ENCODE peak calls at places on chromosomes 3 and 15, in seven cellular contexts. One of them, this sample, is unnamed.

GRCh38 chr3:54967586-54968244 is 39.9 kb upstream of the LRTM1 start:
- DNase-seq in prostate gland: no peak
- DNase-seq in tibial artery: no peak
- DNase-seq in heart right ventricle: no peak
- DNase-seq in GM23248: peak; percentile 67
- DNase-seq in CD8-positive, alpha-beta memory T cell: no peak
- DNase-seq in CD4-positive, CD25-positive, alpha-beta regulatory T cell: no peak
- DNase-seq in this sample: peak; percentile 86

GRCh38 chr15:94701281-94701985 is 470.1 kb downstream of the MCTP2 start:
- DNase-seq in tibial artery: no peak
- DNase-seq in GM23248: no peak
- DNase-seq in CD4-positive, CD25-positive, alpha-beta regulatory T cell: no peak
- DNase-seq in CD8-positive, alpha-beta memory T cell: no peak
- DNase-seq in heart right ventricle: no peak
- DNase-seq in prostate gland: no peak
- DNase-seq in this sample: no peak

GRCh38 chr15:55289011-55289572 is 521 bp downstream of the RAB27A start:
- DNase-seq in CD8-positive, alpha-beta memory T cell: peak; percentile 17
- DNase-seq in CD4-positive, CD25-positive, alpha-beta regulatory T cell: peak; percentile 14
- DNase-seq in tibial artery: peak; percentile 48
- DNase-seq in heart right ventricle: no peak
- DNase-seq in GM23248: peak; percentile 60
- DNase-seq in prostate gland: peak; percentile 39
- DNase-seq in this sample: peak; percentile 65

GRCh38 chr3:88362428-88362827 is 212.7 kb downstream of the C3orf38 start:
- DNase-seq in CD8-positive, alpha-beta memory T cell: no peak
- DNase-seq in GM23248: no peak
- DNase-seq in tibial artery: no peak
- DNase-seq in prostate gland: no peak
- DNase-seq in CD4-positive, CD25-positive, alpha-beta regulatory T cell: no peak
- DNase-seq in heart right ventricle: no peak
- DNase-seq in this sample: no peak

GRCh38 chr15:59283717-59284336 is 77.2 kb downstream of the LDHAL6B start:
- DNase-seq in heart right ventricle: no peak
- DNase-seq in prostate gland: peak; percentile 39
- DNase-seq in CD8-positive, alpha-beta memory T cell: no peak
- DNase-seq in tibial artery: no peak
- DNase-seq in GM23248: no peak
- DNase-seq in CD4-positive, CD25-positive, alpha-beta regulatory T cell: no peak
- DNase-seq in this sample: no peak

GRCh38 chr3:126049289-126050049 is 34.5 kb downstream of the SLC41A3 start:
- DNase-seq in heart right ventricle: no peak
- DNase-seq in tibial artery: no peak
- DNase-seq in prostate gland: no peak
- DNase-seq in CD4-positive, CD25-positive, alpha-beta regulatory T cell: no peak
- DNase-seq in CD8-positive, alpha-beta memory T cell: no peak
- DNase-seq in GM23248: no peak
- DNase-seq in this sample: no peak

GRCh38 chr15:91407237-91407889 is 307.3 kb downstream of the SV2B start:
- DNase-seq in CD4-positive, CD25-positive, alpha-beta regulatory T cell: no peak
- DNase-seq in heart right ventricle: peak; percentile 55
- DNase-seq in tibial artery: no peak
- DNase-seq in CD8-positive, alpha-beta memory T cell: no peak
- DNase-seq in prostate gland: no peak
- DNase-seq in GM23248: peak; percentile 12
- DNase-seq in this sample: peak; percentile 87

GRCh38 chr15:40291088-40291574 is 8.3 kb upstream of the ANKRD63 start:
- DNase-seq in CD4-positive, CD25-positive, alpha-beta regulatory T cell: no peak
- DNase-seq in CD8-positive, alpha-beta memory T cell: no peak
- DNase-seq in GM23248: peak; percentile 85
- DNase-seq in heart right ventricle: no peak
- DNase-seq in tibial artery: no peak
- DNase-seq in prostate gland: peak; percentile 25
- DNase-seq in this sample: peak; percentile 53

GRCh38 chr3:23162939-23163338 is 40.2 kb upstream of the UBE2E2 start:
- DNase-seq in CD4-positive, CD25-positive, alpha-beta regulatory T cell: no peak
- DNase-seq in CD8-positive, alpha-beta memory T cell: no peak
- DNase-seq in GM23248: no peak
- DNase-seq in tibial artery: no peak
- DNase-seq in heart right ventricle: no peak
- DNase-seq in prostate gland: peak; percentile 26
- DNase-seq in this sample: no peak

GRCh38 chr15:88152672-88153071 is 103.9 kb downstream of the NTRK3 start:
- DNase-seq in tibial artery: no peak
- DNase-seq in GM23248: no peak
- DNase-seq in heart right ventricle: no peak
- DNase-seq in prostate gland: no peak
- DNase-seq in CD8-positive, alpha-beta memory T cell: no peak
- DNase-seq in CD4-positive, CD25-positive, alpha-beta regulatory T cell: no peak
- DNase-seq in this sample: no peak

GRCh38 chr3:153762411-153763235 is 358.6 kb upstream of the ARHGEF26 start:
- DNase-seq in GM23248: no peak
- DNase-seq in tibial artery: no peak
- DNase-seq in CD4-positive, CD25-positive, alpha-beta regulatory T cell: no peak
- DNase-seq in heart right ventricle: no peak
- DNase-seq in CD8-positive, alpha-beta memory T cell: no peak
- DNase-seq in prostate gland: no peak
- DNase-seq in this sample: peak; percentile 65

GRCh38 chr3:196341142-196341541 is 3.0 kb upstream of the TM4SF19 start:
- DNase-seq in GM23248: peak; percentile 60
- DNase-seq in CD8-positive, alpha-beta memory T cell: no peak
- DNase-seq in prostate gland: no peak
- DNase-seq in tibial artery: no peak
- DNase-seq in CD4-positive, CD25-positive, alpha-beta regulatory T cell: no peak
- DNase-seq in heart right ventricle: no peak
- DNase-seq in this sample: peak; percentile 60

GRCh38 chr15:25242957-25243799 is 195.6 kb downstream of the UBE3A start:
- DNase-seq in prostate gland: no peak
- DNase-seq in CD4-positive, CD25-positive, alpha-beta regulatory T cell: no peak
- DNase-seq in CD8-positive, alpha-beta memory T cell: no peak
- DNase-seq in heart right ventricle: no peak
- DNase-seq in GM23248: no peak
- DNase-seq in tibial artery: peak; percentile 12
- DNase-seq in this sample: no peak

GRCh38 chr3:31959951-31960792 is 20.9 kb downstream of the OSBPL10 start:
- DNase-seq in tibial artery: no peak
- DNase-seq in CD4-positive, CD25-positive, alpha-beta regulatory T cell: no peak
- DNase-seq in GM23248: peak; percentile 40
- DNase-seq in heart right ventricle: no peak
- DNase-seq in CD8-positive, alpha-beta memory T cell: no peak
- DNase-seq in prostate gland: no peak
- DNase-seq in this sample: peak; percentile 72

GRCh38 chr3:11132861-11133260 is 21.4 kb upstream of the HRH1 start:
- DNase-seq in prostate gland: no peak
- DNase-seq in heart right ventricle: no peak
- DNase-seq in tibial artery: no peak
- DNase-seq in CD4-positive, CD25-positive, alpha-beta regulatory T cell: no peak
- DNase-seq in CD8-positive, alpha-beta memory T cell: no peak
- DNase-seq in GM23248: no peak
- DNase-seq in this sample: no peak

GRCh38 chr15:101530224-101530958 is 40.9 kb upstream of the PCSK6 start:
- DNase-seq in prostate gland: no peak
- DNase-seq in heart right ventricle: no peak
- DNase-seq in tibial artery: no peak
- DNase-seq in CD8-positive, alpha-beta memory T cell: no peak
- DNase-seq in CD4-positive, CD25-positive, alpha-beta regulatory T cell: no peak
- DNase-seq in GM23248: no peak
- DNase-seq in this sample: no peak

GRCh38 chr15:59237119-59237853 is 30.6 kb downstream of the LDHAL6B start:
- DNase-seq in CD4-positive, CD25-positive, alpha-beta regulatory T cell: no peak
- DNase-seq in tibial artery: no peak
- DNase-seq in GM23248: peak; percentile 21
- DNase-seq in prostate gland: no peak
- DNase-seq in CD8-positive, alpha-beta memory T cell: no peak
- DNase-seq in heart right ventricle: peak; percentile 23
- DNase-seq in this sample: no peak

GRCh38 chr3:128851601-128852000 is 27.8 kb upstream of the ACAD9 start:
- DNase-seq in prostate gland: no peak
- DNase-seq in tibial artery: no peak
- DNase-seq in GM23248: no peak
- DNase-seq in CD8-positive, alpha-beta memory T cell: no peak
- DNase-seq in CD4-positive, CD25-positive, alpha-beta regulatory T cell: no peak
- DNase-seq in heart right ventricle: no peak
- DNase-seq in this sample: no peak

GRCh38 chr3:103919327-103919726 is 1447.4 kb upstream of the ALCAM start:
- DNase-seq in CD4-positive, CD25-positive, alpha-beta regulatory T cell: no peak
- DNase-seq in heart right ventricle: no peak
- DNase-seq in CD8-positive, alpha-beta memory T cell: no peak
- DNase-seq in prostate gland: no peak
- DNase-seq in tibial artery: no peak
- DNase-seq in GM23248: no peak
- DNase-seq in this sample: no peak

GRCh38 chr3:29331830-29332637 is 51.2 kb downstream of the RBMS3 start:
- DNase-seq in CD8-positive, alpha-beta memory T cell: no peak
- DNase-seq in tibial artery: no peak
- DNase-seq in GM23248: peak; percentile 66
- DNase-seq in CD4-positive, CD25-positive, alpha-beta regulatory T cell: no peak
- DNase-seq in prostate gland: peak; percentile 11
- DNase-seq in heart right ventricle: no peak
- DNase-seq in this sample: no peak

GRCh38 chr3:29334652-29335189 is 53.9 kb downstream of the RBMS3 start:
- DNase-seq in GM23248: peak; percentile 40
- DNase-seq in prostate gland: no peak
- DNase-seq in heart right ventricle: no peak
- DNase-seq in CD8-positive, alpha-beta memory T cell: no peak
- DNase-seq in tibial artery: no peak
- DNase-seq in CD4-positive, CD25-positive, alpha-beta regulatory T cell: no peak
- DNase-seq in this sample: peak; percentile 54

GRCh38 chr3:29335921-29336320 is 55.0 kb downstream of the RBMS3 start:
- DNase-seq in CD4-positive, CD25-positive, alpha-beta regulatory T cell: no peak
- DNase-seq in tibial artery: no peak
- DNase-seq in prostate gland: no peak
- DNase-seq in heart right ventricle: no peak
- DNase-seq in CD8-positive, alpha-beta memory T cell: no peak
- DNase-seq in GM23248: peak; percentile 55
- DNase-seq in this sample: no peak

GRCh38 chr3:29335438-29335837 is 54.6 kb downstream of the RBMS3 start:
- DNase-seq in GM23248: peak; percentile 100
- DNase-seq in prostate gland: peak; percentile 87
- DNase-seq in tibial artery: peak; percentile 80
- DNase-seq in heart right ventricle: peak; percentile 87
- DNase-seq in CD8-positive, alpha-beta memory T cell: no peak
- DNase-seq in CD4-positive, CD25-positive, alpha-beta regulatory T cell: no peak
- DNase-seq in this sample: peak; percentile 98

DNA sequence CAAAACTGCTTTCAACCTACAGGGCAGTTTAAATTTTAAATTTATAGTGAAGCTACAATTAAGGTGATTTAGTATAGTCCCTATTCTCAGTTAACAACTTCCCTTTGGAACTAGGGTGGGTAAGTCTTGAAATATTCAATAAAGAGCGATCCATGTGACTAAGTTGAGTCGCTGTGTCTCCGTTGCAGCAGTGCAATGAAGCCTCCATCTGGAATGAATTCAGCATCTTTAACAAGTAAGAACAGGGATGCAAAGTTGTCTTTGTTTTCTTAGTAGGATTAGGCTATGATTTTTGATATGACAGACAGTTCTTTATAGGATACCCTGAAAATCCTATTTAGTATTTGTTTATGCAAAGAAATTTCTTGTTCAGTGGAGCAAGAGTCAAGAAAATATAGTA is 52.6 kb downstream of the RBMS3 start:
- DNase-seq in prostate gland: no peak
- DNase-seq in CD4-positive, CD25-positive, alpha-beta regulatory T cell: no peak
- DNase-seq in heart right ventricle: no peak
- DNase-seq in tibial artery: no peak
- DNase-seq in GM23248: peak; percentile 73
- DNase-seq in CD8-positive, alpha-beta memory T cell: no peak
- DNase-seq in this sample: no peak
- H3K4me1 ChIP-seq in prostate gland: peaks cover 5% of the 10 kb centered on the region
- H3K4me1 ChIP-seq in CD4-positive, CD25-positive, alpha-beta regulatory T cell: no peaks in the 10 kb centered on the region
- H3K4me1 ChIP-seq in heart right ventricle: peaks cover 82% of the 10 kb centered on the region
- H3K4me1 ChIP-seq in tibial artery: peaks cover 75% of the 10 kb centered on the region
- H3K4me1 ChIP-seq in GM23248: peaks cover 83% of the 10 kb centered on the region
- H3K4me1 ChIP-seq in CD8-positive, alpha-beta memory T cell: no peaks in the 10 kb centered on the region
- H3K4me1 ChIP-seq in this sample: peaks cover 13% of the 10 kb centered on the region

GRCh38 chr3:83513011-83513410 is 1445.8 kb upstream of the CADM2 start:
- DNase-seq in CD4-positive, CD25-positive, alpha-beta regulatory T cell: no peak
- DNase-seq in tibial artery: no peak
- DNase-seq in CD8-positive, alpha-beta memory T cell: no peak
- DNase-seq in GM23248: no peak
- DNase-seq in prostate gland: no peak
- DNase-seq in heart right ventricle: no peak
- DNase-seq in this sample: no peak
- H3K4me1 ChIP-seq in CD4-positive, CD25-positive, alpha-beta regulatory T cell: no peaks in the 10 kb centered on the region
- H3K4me1 ChIP-seq in tibial artery: no peaks in the 10 kb centered on the region
- H3K4me1 ChIP-seq in CD8-positive, alpha-beta memory T cell: no peaks in the 10 kb centered on the region
- H3K4me1 ChIP-seq in GM23248: no peaks in the 10 kb centered on the region
- H3K4me1 ChIP-seq in prostate gland: no peaks in the 10 kb centered on the region
- H3K4me1 ChIP-seq in heart right ventricle: no peaks in the 10 kb centered on the region
- H3K4me1 ChIP-seq in this sample: no peaks in the 10 kb centered on the region

GRCh38 chr3:134308350-134308891 is 57.8 kb upstream of the RYK start:
- DNase-seq in tibial artery: peak; percentile 91
- DNase-seq in CD8-positive, alpha-beta memory T cell: peak; percentile 57
- DNase-seq in heart right ventricle: peak; percentile 81
- DNase-seq in GM23248: peak; percentile 85
- DNase-seq in CD4-positive, CD25-positive, alpha-beta regulatory T cell: peak; percentile 49
- DNase-seq in prostate gland: peak; percentile 84
- DNase-seq in this sample: peak; percentile 82
- H3K4me1 ChIP-seq in tibial artery: peaks cover 55% of the 10 kb centered on the region
- H3K4me1 ChIP-seq in CD8-positive, alpha-beta memory T cell: no peaks in the 10 kb centered on the region
- H3K4me1 ChIP-seq in heart right ventricle: peaks cover 36% of the 10 kb centered on the region
- H3K4me1 ChIP-seq in GM23248: peaks cover 35% of the 10 kb centered on the region
- H3K4me1 ChIP-seq in CD4-positive, CD25-positive, alpha-beta regulatory T cell: peaks cover 5% of the 10 kb centered on the region
- H3K4me1 ChIP-seq in prostate gland: no peaks in the 10 kb centered on the region
- H3K4me1 ChIP-seq in this sample: peaks cover 19% of the 10 kb centered on the region

GRCh38 chr15:57556040-57556439 is 35.7 kb upstream of the MYZAP start:
- DNase-seq in GM23248: no peak
- DNase-seq in tibial artery: no peak
- DNase-seq in heart right ventricle: no peak
- DNase-seq in CD4-positive, CD25-positive, alpha-beta regulatory T cell: no peak
- DNase-seq in CD8-positive, alpha-beta memory T cell: no peak
- DNase-seq in prostate gland: no peak
- DNase-seq in this sample: no peak

GRCh38 chr15:57557267-57557666 is 34.4 kb upstream of the MYZAP start:
- DNase-seq in CD8-positive, alpha-beta memory T cell: no peak
- DNase-seq in CD4-positive, CD25-positive, alpha-beta regulatory T cell: no peak
- DNase-seq in tibial artery: no peak
- DNase-seq in GM23248: no peak
- DNase-seq in prostate gland: no peak
- DNase-seq in heart right ventricle: no peak
- DNase-seq in this sample: no peak

GRCh38 chr15:57559875-57560274 is 31.8 kb upstream of the MYZAP start:
- DNase-seq in CD4-positive, CD25-positive, alpha-beta regulatory T cell: peak; percentile 39
- DNase-seq in prostate gland: peak; percentile 49
- DNase-seq in tibial artery: peak; percentile 72
- DNase-seq in heart right ventricle: peak; percentile 59
- DNase-seq in GM23248: peak; percentile 59
- DNase-seq in CD8-positive, alpha-beta memory T cell: peak; percentile 43
- DNase-seq in this sample: peak; percentile 40

GRCh38 chr15:57555270-57555669 is 36.4 kb upstream of the MYZAP start:
- DNase-seq in prostate gland: no peak
- DNase-seq in CD4-positive, CD25-positive, alpha-beta regulatory T cell: no peak
- DNase-seq in heart right ventricle: no peak
- DNase-seq in CD8-positive, alpha-beta memory T cell: no peak
- DNase-seq in GM23248: peak; percentile 26
- DNase-seq in tibial artery: no peak
- DNase-seq in this sample: peak; percentile 12

DNA sequence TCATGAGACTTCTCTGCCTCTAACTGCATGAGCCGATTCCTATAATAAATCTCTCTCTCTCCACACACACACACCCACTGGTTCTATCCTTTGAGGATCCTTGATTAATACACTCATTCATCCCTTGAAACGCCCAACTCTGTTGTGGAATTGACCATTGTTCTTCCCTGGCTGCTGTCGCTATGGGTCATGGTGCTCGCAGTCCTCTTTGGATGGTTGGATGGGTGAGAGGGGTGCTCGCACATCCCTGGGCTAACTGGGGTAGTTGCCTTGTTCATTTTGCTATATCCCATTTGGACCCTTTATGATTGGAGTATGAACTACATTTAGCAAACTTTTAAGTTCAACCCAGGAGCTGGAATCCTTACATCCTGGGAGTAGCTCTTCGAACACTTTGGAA is 33.9 kb upstream of the MYZAP start:
- DNase-seq in tibial artery: no peak
- DNase-seq in heart right ventricle: no peak
- DNase-seq in GM23248: no peak
- DNase-seq in prostate gland: no peak
- DNase-seq in CD8-positive, alpha-beta memory T cell: no peak
- DNase-seq in CD4-positive, CD25-positive, alpha-beta regulatory T cell: no peak
- DNase-seq in this sample: no peak
- H3K4me1 ChIP-seq in tibial artery: no peaks in the 10 kb centered on the region
- H3K4me1 ChIP-seq in heart right ventricle: peaks cover 54% of the 10 kb centered on the region
- H3K4me1 ChIP-seq in GM23248: no peaks in the 10 kb centered on the region
- H3K4me1 ChIP-seq in prostate gland: no peaks in the 10 kb centered on the region
- H3K4me1 ChIP-seq in CD8-positive, alpha-beta memory T cell: peaks cover 6% of the 10 kb centered on the region
- H3K4me1 ChIP-seq in CD4-positive, CD25-positive, alpha-beta regulatory T cell: peaks cover 8% of the 10 kb centered on the region
- H3K4me1 ChIP-seq in this sample: no peaks in the 10 kb centered on the region